ENCODE peak calls at places on chromosomes 6 and 20, in four cellular contexts. L is AG09319; M is NCI-H1092; T is stimulated activated CD4-positive, alpha-beta T cell treated with anti-CD3 and anti-CD28 coated beads, Interleukin-1b, Interleukin-23, amount 100 ng/mL, for 24 hours. V is an unnamed sample.

GRCh38 chr6:15994814-15995459 is 133.9 kb upstream of the MYLIP start:
- DNase-seq in M (no peak), L (no peak), T (no peak), V (no peak)

GRCh38 chr20:17024513-17025105 is 202.2 kb upstream of the PCSK2 start:
- DNase-seq in M (no peak), L (no peak), T (no peak), V (no peak)

GRCh38 chr6:69705954-69706353 is 90.9 kb downstream of the LMBRD1 start:
- DNase-seq in L (no peak), M (no peak), T (no peak), V (no peak)

GRCh38 chr6:11622156-11622555 is 84.6 kb downstream of the TMEM170B start:
- DNase-seq in L (no peak), T (no peak), M (no peak), V (no peak)

GRCh38 chr6:147707524-147707923 is 199.0 kb downstream of the SAMD5 start:
- DNase-seq in L (no peak), M (no peak), T (no peak), V (no peak)

GRCh38 chr6:23456396-23456795 is 669.6 kb upstream of the NRSN1 start:
- DNase-seq in L (no peak), T (no peak), M (no peak), V (no peak)

GRCh38 chr20:6051505-6051904 is 2.4 kb downstream of the LRRN4 start:
- DNase-seq in L (no peak), M (no peak), T (no peak), V (no peak)

GRCh38 chr6:41200901-41201783 is at the start of gene TREML2:
- DNase-seq in M (no peak), T (peak; percentile 22), L (no peak), V (no peak)

GRCh38 chr6:105424177-105424783 is 21.4 kb upstream of the PREP start:
- DNase-seq in L (no peak), M (no peak), T (peak; percentile 38), V (peak; percentile 13)

GRCh38 chr6:1610497-1611321 is 994 bp downstream of the FOXC1 start:
- DNase-seq in T (no peak), M (no peak), L (no peak), V (no peak)

GRCh38 chr6:132445201-132445951 is 44.1 kb upstream of the MOXD1 start:
- DNase-seq in T (no peak), L (peak; percentile 27), M (no peak), V (no peak)

GRCh38 chr6:2876210-2877056 is 26.7 kb downstream of the SERPINB9 start:
- DNase-seq in L (peak; percentile 43), M (no peak), T (no peak), V (no peak)

GRCh38 chr6:38212579-38212978 is 393.1 kb downstream of the ZFAND3 start:
- DNase-seq in M (peak; percentile 78), L (no peak), T (no peak), V (peak; percentile 97)

GRCh38 chr20:61937963-61938838 is 127.5 kb downstream of the TAF4 start:
- DNase-seq in M (no peak), L (no peak), T (no peak), V (no peak)

GRCh38 chr6:125839471-125839870 is 48.7 kb downstream of the NCOA7 start:
- DNase-seq in T (no peak), M (no peak), L (no peak), V (peak; percentile 35)

GRCh38 chr6:46730918-46731461 is 4.2 kb downstream of the PLA2G7 start:
- DNase-seq in L (no peak), T (no peak), M (no peak), V (no peak)

GRCh38 chr6:28758046-28758817 is 165.6 kb downstream of the TRIM27 start:
- DNase-seq in L (peak; percentile 55), T (no peak), M (no peak), V (no peak)

GRCh38 chr6:170095273-170095976 is 195.5 kb downstream of the DLL1 start:
- DNase-seq in T (no peak), L (no peak), M (no peak), V (no peak)

GRCh38 chr6:164105705-164106104 is 691.2 kb downstream of the QKI start:
- DNase-seq in L (no peak), M (no peak), T (no peak), V (no peak)